ENCODE peak calls at places on chromosomes 16 and 17, in nine cellular contexts. B is lower leg skin, J is heart right ventricle, G is transverse colon, I is nephron progenitor cell, M is upper lobe of right lung, X is Peyer's patch, Y is mesothelial cell of epicardium, D is epithelial cell of esophagus. R is an unnamed sample.

GRCh38 chr17:63477471-63478440 is 895 bp downstream of the ACE start:
- DNase-seq in B (no peak), J (no peak), G (peak), I (no peak), M (no peak), X (peak), Y (no peak), D (no peak), R (no peak)

GRCh38 chr17:5899496-5900195 is 170.5 kb upstream of the WSCD1 start:
- DNase-seq in B (no peak), J (no peak), G (no peak), I (no peak), M (no peak), X (no peak), Y (no peak), D (no peak), R (no peak)

GRCh38 chr17:7060165-7060890 is 16.4 kb upstream of the SLC16A11 start:
- DNase-seq in B (no peak), J (no peak), G (no peak), I (no peak), M (no peak), X (no peak), Y (no peak), D (peak), R (no peak)

GRCh38 chr17:78726471-78727010 is 55.5 kb downstream of the CYTH1 start:
- DNase-seq in B (no peak), J (no peak), G (no peak), I (no peak), M (no peak), X (no peak), Y (no peak), D (no peak), R (no peak)

GRCh38 chr17:68642118-68642412 is 40.9 kb upstream of the FAM20A start:
- DNase-seq in B (no peak), J (no peak), G (no peak), I (no peak), M (no peak), X (no peak), Y (no peak), D (no peak), R (no peak)

GRCh38 chr17:38609280-38610031 is 3.7 kb upstream of the SRCIN1 start:
- DNase-seq in B (no peak), J (no peak), G (no peak), I (no peak), M (no peak), X (no peak), Y (no peak), D (no peak), R (no peak)

GRCh38 chr17:42675984-42676423 is 790 bp downstream of the PLEKHH3 start:
- DNase-seq in B (no peak), J (peak), G (peak), I (peak), M (peak), X (peak), Y (no peak), D (peak), R (no peak)

GRCh38 chr16:700684-701584 is 4.7 kb downstream of the FBXL16 start:
- DNase-seq in B (no peak), J (no peak), G (no peak), I (peak), M (no peak), X (no peak), Y (peak), D (no peak), R (no peak)

GRCh38 chr17:4605826-4606225 is 21.5 kb downstream of the SMTNL2 start:
- DNase-seq in B (no peak), J (peak), G (peak), I (no peak), M (no peak), X (no peak), Y (no peak), D (no peak), R (no peak)

GRCh38 chr16:85598141-85598540 is 15.0 kb upstream of the GSE1 start:
- DNase-seq in B (no peak), J (no peak), G (no peak), I (no peak), M (no peak), X (no peak), Y (no peak), D (no peak), R (no peak)

GRCh38 chr16:89828870-89829629 is 775 bp downstream of the SPIRE2 start:
- DNase-seq in B (no peak), J (no peak), G (no peak), I (no peak), M (no peak), X (peak), Y (no peak), D (no peak), R (no peak)

GRCh38 chr16:69706256-69706974 is 19.9 kb downstream of the NQO1 start:
- DNase-seq in B (no peak), J (no peak), G (no peak), I (no peak), M (no peak), X (no peak), Y (no peak), D (peak), R (no peak)

GRCh38 chr17:4480929-4481898 is 17.5 kb upstream of the SPNS2 start:
- DNase-seq in B (no peak), J (no peak), G (peak), I (no peak), M (no peak), X (peak), Y (no peak), D (no peak), R (no peak)

GRCh38 chr17:81646869-81647600 is 9.3 kb downstream of the PDE6G start:
- DNase-seq in B (no peak), J (no peak), G (no peak), I (no peak), M (no peak), X (no peak), Y (no peak), D (no peak), R (no peak)

GRCh38 chr16:25121824-25122600 is 10.5 kb downstream of the LCMT1 start:
- DNase-seq in B (no peak), J (no peak), G (no peak), I (no peak), M (no peak), X (no peak), Y (no peak), D (no peak), R (no peak)

GRCh38 chr16:23867566-23867965 is 31.8 kb downstream of the PRKCB start:
- DNase-seq in B (no peak), J (no peak), G (no peak), I (no peak), M (no peak), X (no peak), Y (no peak), D (no peak), R (no peak)
- TF ChIP-seq CTCF in B (no peak), J (no peak), G (no peak), I (no peak), M (no peak), X (no peak), Y (no peak), D (no peak), R (no peak)

GRCh38 chr17:77581480-77581879 is 377.0 kb upstream of the TNRC6C start:
- DNase-seq in B (no peak), J (no peak), G (no peak), I (no peak), M (peak), X (no peak), Y (no peak), D (peak), R (no peak)

GRCh38 chr17:77580531-77580930 is 378.0 kb upstream of the TNRC6C start:
- DNase-seq in B (no peak), J (no peak), G (no peak), I (no peak), M (peak), X (no peak), Y (no peak), D (no peak), R (no peak)

GRCh38 chr17:77579131-77579530 is 379.4 kb upstream of the TNRC6C start:
- DNase-seq in B (no peak), J (no peak), G (no peak), I (no peak), M (peak), X (no peak), Y (no peak), D (no peak), R (no peak)

GRCh38 chr17:77580956-77581355 is 377.5 kb upstream of the TNRC6C start:
- DNase-seq in B (no peak), J (no peak), G (no peak), I (no peak), M (peak), X (no peak), Y (no peak), D (no peak), R (no peak)

GRCh38 chr17:77579717-77580116 is 378.8 kb upstream of the TNRC6C start:
- DNase-seq in B (no peak), J (no peak), G (no peak), I (no peak), M (peak), X (no peak), Y (no peak), D (peak), R (no peak)
- TF ChIP-seq CTCF in B (no peak), J (no peak), G (no peak), I (no peak), M (no peak), X (no peak), Y (no peak), D (no peak), R (no peak)

GRCh38 chr16:81214745-81215166 is 23.7 kb upstream of the BCO1 start:
- DNase-seq in B (no peak), J (no peak), G (peak), I (peak), M (no peak), X (peak), Y (no peak), D (peak), R (no peak)
- TF ChIP-seq CTCF in B (no peak), J (peak), G (peak), I (peak), M (peak), X (peak), Y (no peak), D (peak), R (no peak)

DNA sequence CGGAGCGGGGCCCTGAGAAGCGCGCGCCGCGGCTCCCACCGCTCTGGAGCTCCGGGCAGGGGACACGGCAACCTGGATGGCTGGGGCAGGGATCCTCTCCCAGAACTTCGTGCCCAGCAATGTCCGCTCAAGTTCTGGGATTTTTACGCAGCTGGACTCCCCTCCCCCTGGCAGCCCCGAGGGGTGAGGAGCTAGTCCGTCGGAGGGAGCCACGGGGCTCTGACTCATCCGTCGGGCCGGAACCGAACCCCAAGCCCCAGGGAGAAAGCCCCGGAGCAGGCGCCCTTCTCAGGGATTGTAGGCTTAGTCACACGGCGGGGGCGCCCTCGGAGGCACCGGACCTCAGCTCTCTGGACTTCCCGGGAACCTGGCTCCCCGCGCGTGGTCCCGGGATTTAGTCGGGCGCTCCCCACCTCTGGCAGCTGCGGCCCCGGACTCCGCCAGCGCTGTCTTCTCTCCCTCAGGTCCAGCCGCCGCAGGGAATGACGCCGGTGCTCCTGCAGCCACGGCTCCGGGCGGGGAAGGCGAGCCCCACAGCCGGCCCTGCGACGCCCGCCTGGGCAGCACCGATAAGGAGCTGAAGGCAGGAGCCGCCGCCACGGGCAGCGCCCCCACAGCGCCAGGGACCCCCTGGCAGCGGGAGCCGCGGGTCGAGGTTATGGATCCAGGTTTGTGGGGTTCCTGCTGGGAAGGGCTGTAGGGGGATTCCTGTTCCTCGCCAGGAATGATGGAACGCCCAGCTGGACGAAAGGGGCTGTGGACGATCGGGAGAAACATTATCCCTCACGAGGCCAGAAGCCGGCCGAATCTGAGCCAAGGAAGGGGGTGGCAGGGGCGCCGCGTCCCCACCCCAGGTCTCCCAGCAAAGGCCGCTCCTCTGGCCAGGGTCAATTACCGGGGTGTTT is 830 bp downstream of the SPHK1 start:
- DNase-seq in B (no peak), J (no peak), G (peak), I (peak), M (peak), X (peak), Y (no peak), D (peak), R (peak)
- TF ChIP-seq CTCF in B (no peak), J (no peak), G (no peak), I (no peak), M (no peak), X (no peak), Y (no peak), D (no peak), R (no peak)

GRCh38 chr17:74071280-74071679 is 132.2 kb upstream of the RPL38 start:
- DNase-seq in B (no peak), J (no peak), G (no peak), I (no peak), M (no peak), X (no peak), Y (no peak), D (no peak), R (no peak)

GRCh38 chr17:74072340-74072739 is 131.1 kb upstream of the RPL38 start:
- DNase-seq in B (no peak), J (no peak), G (no peak), I (no peak), M (no peak), X (no peak), Y (no peak), D (no peak), R (no peak)

DNA sequence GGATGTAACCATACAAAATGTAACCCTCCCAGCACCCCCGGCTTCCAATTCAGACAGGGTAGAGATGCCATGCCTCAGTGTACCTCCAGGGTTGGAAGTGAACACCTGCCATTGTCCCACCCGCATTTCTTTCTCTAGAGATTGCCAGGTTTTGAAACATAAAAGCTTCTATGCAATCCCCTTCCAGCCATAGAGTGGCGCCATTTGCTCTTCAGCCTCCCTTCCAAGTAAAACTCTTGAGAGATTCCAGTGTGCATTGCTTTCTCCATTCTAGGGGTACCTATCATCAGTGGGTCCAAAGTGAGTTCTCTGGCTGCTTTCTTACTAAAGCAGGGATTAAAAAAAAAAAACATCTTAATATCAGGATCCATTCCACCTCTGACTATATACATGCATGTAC is 133.1 kb upstream of the RPL38 start:
- DNase-seq in B (no peak), J (no peak), G (no peak), I (no peak), M (no peak), X (no peak), Y (no peak), D (no peak), R (no peak)
- TF ChIP-seq CTCF in B (no peak), J (no peak), G (no peak), I (no peak), M (no peak), X (no peak), Y (no peak), D (no peak), R (no peak)

DNA sequence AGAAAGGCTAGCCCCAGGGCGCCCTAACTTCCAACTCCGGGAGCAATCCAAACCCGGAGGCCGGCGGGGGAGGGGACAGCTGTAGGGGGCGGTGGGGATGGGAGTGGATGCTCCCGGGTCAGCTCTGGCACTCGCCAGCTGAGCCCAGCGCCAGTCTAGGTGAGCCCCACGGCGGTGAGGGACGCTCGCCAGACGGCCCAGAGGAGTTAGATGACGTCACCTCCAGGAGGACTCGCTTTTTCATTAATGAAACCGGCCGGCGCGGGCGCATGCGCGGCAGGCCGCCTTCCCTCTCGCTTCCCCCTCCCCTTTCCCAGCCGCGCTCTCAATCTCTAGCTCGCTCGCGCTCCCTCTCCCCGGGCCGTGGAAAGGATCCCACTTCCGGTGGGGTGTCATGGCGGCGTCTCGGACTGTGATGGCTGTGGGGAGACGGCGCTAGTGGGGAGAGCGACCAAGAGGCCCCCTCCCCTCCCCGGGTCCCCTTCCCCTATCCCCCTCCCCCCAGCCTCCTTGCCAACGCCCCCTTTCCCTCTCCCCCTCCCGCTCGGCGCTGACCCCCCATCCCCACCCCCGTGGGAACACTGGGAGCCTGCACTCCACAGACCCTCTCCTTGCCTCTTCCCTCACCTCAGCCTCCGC is at the start of gene NF1:
- DNase-seq in B (peak), J (peak), G (peak), I (peak), M (peak), X (peak), Y (peak), D (peak), R (peak)
- TF ChIP-seq CTCF in B (no peak), J (no peak), G (no peak), I (no peak), M (no peak), X (no peak), Y (no peak), D (no peak), R (no peak)

DNA sequence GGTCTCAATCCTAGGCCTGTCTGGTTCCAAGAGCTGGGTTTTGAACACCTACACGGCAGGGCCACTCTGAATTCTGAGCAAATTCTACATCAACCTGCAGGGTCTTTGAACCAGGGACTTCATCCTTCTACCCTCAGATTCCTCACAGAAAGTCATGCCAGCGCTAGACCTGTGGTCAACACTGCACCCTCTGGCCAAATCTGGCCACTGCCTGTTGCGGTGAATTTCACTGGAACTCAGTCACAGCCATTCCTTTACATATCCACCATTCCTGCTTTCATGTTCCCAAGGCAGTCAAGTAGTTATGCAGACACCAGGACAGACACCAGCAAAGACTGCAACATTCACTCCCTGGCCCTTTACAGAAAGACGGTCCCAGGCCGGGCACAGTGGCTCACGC is 144.6 kb downstream of the C16orf95 start:
- DNase-seq in B (no peak), J (no peak), G (no peak), I (no peak), M (no peak), X (no peak), Y (no peak), D (no peak), R (no peak)
- TF ChIP-seq CTCF in B (no peak), J (no peak), G (no peak), I (peak), M (no peak), X (no peak), Y (no peak), D (no peak), R (no peak)

GRCh38 chr17:33210240-33210639 is 82.9 kb downstream of the ASIC2 start:
- DNase-seq in B (no peak), J (no peak), G (no peak), I (no peak), M (no peak), X (no peak), Y (no peak), D (no peak), R (no peak)
- TF ChIP-seq CTCF in B (no peak), J (no peak), G (no peak), I (no peak), M (no peak), X (no peak), Y (no peak), D (no peak), R (no peak)

GRCh38 chr17:77610518-77610893 is 348.0 kb upstream of the TNRC6C start:
- DNase-seq in B (no peak), J (no peak), G (no peak), I (no peak), M (no peak), X (no peak), Y (no peak), D (no peak), R (no peak)

GRCh38 chr17:77606865-77607210 is 351.7 kb upstream of the TNRC6C start:
- DNase-seq in B (no peak), J (no peak), G (no peak), I (no peak), M (no peak), X (no peak), Y (no peak), D (no peak), R (no peak)

GRCh38 chr17:77609553-77610517 is 348.7 kb upstream of the TNRC6C start:
- DNase-seq in B (no peak), J (no peak), G (peak), I (no peak), M (peak), X (no peak), Y (no peak), D (no peak), R (peak)

GRCh38 chr17:77607606-77608005 is 350.9 kb upstream of the TNRC6C start:
- DNase-seq in B (no peak), J (no peak), G (no peak), I (no peak), M (peak), X (no peak), Y (no peak), D (no peak), R (no peak)

DNA sequence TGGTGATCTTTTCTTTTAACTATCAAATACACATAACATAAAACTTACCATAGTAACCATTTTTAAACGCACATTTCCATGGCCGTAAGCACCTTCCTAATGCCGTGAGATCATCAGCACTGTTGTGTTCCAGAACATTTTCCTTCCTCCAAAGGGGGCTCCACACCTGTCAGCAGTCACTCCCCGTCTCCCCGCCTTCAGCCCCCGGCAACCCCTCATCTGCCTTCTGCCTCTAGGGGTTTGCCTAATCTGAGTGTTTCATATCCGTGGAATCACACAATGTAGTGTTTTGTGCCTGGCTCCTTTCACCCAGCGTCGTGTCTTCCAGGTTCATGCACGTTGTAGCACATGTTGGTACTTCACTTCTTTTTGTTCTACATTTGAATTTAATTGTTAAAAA is 350.1 kb upstream of the TNRC6C start:
- DNase-seq in B (no peak), J (no peak), G (no peak), I (no peak), M (peak), X (no peak), Y (no peak), D (no peak), R (no peak)
- TF ChIP-seq CTCF in B (no peak), J (no peak), G (no peak), I (no peak), M (no peak), X (no peak), Y (no peak), D (no peak), R (no peak)

R was measured in activated B cell treated with CpG ODN at 0.5 μM for 24 hours.